ENCODE peak calls at places on chromosome 2, in ten cellular contexts. D is suprapubic skin, B is breast epithelium, U is lower leg skin, G is Calu3, S is foreskin keratinocyte, W is mammary epithelial cell, Y is endothelial cell, R is dorsolateral prefrontal cortex, K is thyroid gland. C is an unnamed sample.

GRCh38 chr2:20424300-20425290 is 22.3 kb upstream of the RHOB start:
- DNase-seq in D (peak), B (peak), U (peak), G (no peak), S (no peak), W (peak), Y (peak), R (no peak), K (no peak), C (peak)

GRCh38 chr2:168215813-168216212 is 31.6 kb downstream of the STK39 start:
- DNase-seq in D (no peak), B (no peak), U (no peak), G (no peak), S (no peak), W (no peak), Y (no peak), R (no peak), K (no peak), C (no peak)

GRCh38 chr2:71120195-71120594 is 9.8 kb downstream of the MCEE start:
- DNase-seq in D (no peak), B (no peak), U (no peak), G (no peak), S (no peak), W (no peak), Y (no peak), R (no peak), K (no peak), C (no peak)

GRCh38 chr2:239570971-239571520 is 170.2 kb upstream of the HDAC4 start:
- DNase-seq in D (no peak), B (no peak), U (no peak), G (no peak), S (no peak), W (no peak), Y (no peak), R (no peak), K (no peak), C (no peak)

GRCh38 chr2:18299423-18300212 is 260.8 kb downstream of the RDH14 start:
- DNase-seq in D (no peak), B (no peak), U (no peak), G (peak), S (peak), W (peak), Y (peak), R (no peak), K (no peak), C (no peak)

GRCh38 chr2:99881901-99882591 is 260.3 kb downstream of the AFF3 start:
- DNase-seq in D (no peak), B (no peak), U (no peak), G (no peak), S (peak), W (peak), Y (no peak), R (peak), K (peak), C (no peak)

GRCh38 chr2:71331581-71332412 is at the start of gene ZNF638:
- DNase-seq in D (peak), B (peak), U (peak), G (peak), S (peak), W (peak), Y (peak), R (peak), K (peak), C (peak)

GRCh38 chr2:33236457-33236856 is 240.0 kb upstream of the RASGRP3 start:
- DNase-seq in D (no peak), B (no peak), U (no peak), G (no peak), S (peak), W (peak), Y (no peak), R (no peak), K (no peak), C (no peak)

GRCh38 chr2:9003616-9004337 is at the start of gene MBOAT2:
- DNase-seq in D (peak), B (peak), U (peak), G (peak), S (peak), W (peak), Y (peak), R (peak), K (peak), C (peak)

GRCh38 chr2:138827426-138828054 is 47.4 kb upstream of the NXPH2 start:
- DNase-seq in D (no peak), B (no peak), U (no peak), G (peak), S (peak), W (peak), Y (peak), R (no peak), K (no peak), C (peak)

GRCh38 chr2:185142677-185143076 is 544.3 kb downstream of the ZNF804A start:
- DNase-seq in D (no peak), B (no peak), U (no peak), G (no peak), S (no peak), W (no peak), Y (no peak), R (no peak), K (no peak), C (no peak)

GRCh38 chr2:74690571-74690970 is 36.5 kb downstream of the SEMA4F start:
- DNase-seq in D (no peak), B (no peak), U (peak), G (peak), S (peak), W (peak), Y (peak), R (no peak), K (peak), C (peak)

GRCh38 chr2:139790807-139791206 is 1010.6 kb upstream of the NXPH2 start:
- DNase-seq in D (no peak), B (no peak), U (no peak), G (no peak), S (peak), W (peak), Y (no peak), R (no peak), K (no peak), C (peak)

GRCh38 chr2:110170102-110170501 is 34.7 kb downstream of the NPHP1 start:
- DNase-seq in D (no peak), B (no peak), U (no peak), G (no peak), S (no peak), W (no peak), Y (no peak), R (no peak), K (no peak), C (no peak)

GRCh38 chr2:34447097-34447496 is 848.0 kb upstream of the FAM98A start:
- DNase-seq in D (no peak), B (no peak), U (no peak), G (no peak), S (no peak), W (no peak), Y (no peak), R (no peak), K (no peak), C (no peak)

GRCh38 chr2:230754200-230754599 is 41.6 kb downstream of the CAB39 start:
- DNase-seq in D (no peak), B (no peak), U (no peak), G (no peak), S (no peak), W (no peak), Y (no peak), R (no peak), K (no peak), C (no peak)

GRCh38 chr2:85710687-85711577 is 16.8 kb downstream of the GNLY start:
- DNase-seq in D (peak), B (no peak), U (peak), G (no peak), S (no peak), W (no peak), Y (no peak), R (no peak), K (peak), C (no peak)

GRCh38 chr2:71306762-71307161 is 24.8 kb upstream of the ZNF638 start:
- DNase-seq in D (no peak), B (no peak), U (no peak), G (no peak), S (peak), W (peak), Y (no peak), R (no peak), K (no peak), C (no peak)

GRCh38 chr2:138121769-138122661 is 157.7 kb downstream of the HNMT start:
- DNase-seq in D (no peak), B (no peak), U (no peak), G (peak), S (peak), W (peak), Y (no peak), R (no peak), K (no peak), C (peak)

GRCh38 chr2:218027426-218028188 is 24.8 kb upstream of the TNS1 start:
- DNase-seq in D (peak), B (no peak), U (peak), G (no peak), S (no peak), W (no peak), Y (no peak), R (no peak), K (no peak), C (no peak)

GRCh38 chr2:222944552-222944951 is 83.7 kb downstream of the ACSL3 start:
- DNase-seq in D (no peak), B (no peak), U (no peak), G (no peak), S (no peak), W (no peak), Y (no peak), R (no peak), K (no peak), C (no peak)

GRCh38 chr2:125125902-125126301 is 1100.8 kb downstream of the CNTNAP5 start:
- DNase-seq in D (no peak), B (no peak), U (no peak), G (no peak), S (no peak), W (no peak), Y (no peak), R (no peak), K (no peak), C (no peak)

GRCh38 chr2:85135066-85135914 is 2.1 kb downstream of the TCF7L1 start:
- DNase-seq in D (no peak), B (no peak), U (no peak), G (no peak), S (no peak), W (no peak), Y (no peak), R (no peak), K (no peak), C (no peak)

GRCh38 chr2:9554841-9555337 is 741 bp downstream of the ADAM17 start:
- DNase-seq in D (no peak), B (peak), U (peak), G (peak), S (peak), W (peak), Y (peak), R (no peak), K (peak), C (peak)

GRCh38 chr2:234949762-234950434 is 1.9 kb upstream of the SH3BP4 start:
- DNase-seq in D (no peak), B (peak), U (no peak), G (no peak), S (peak), W (peak), Y (no peak), R (no peak), K (peak), C (no peak)

GRCh38 chr2:214607051-214607450 is 196.2 kb downstream of the VWC2L start:
- DNase-seq in D (no peak), B (no peak), U (no peak), G (no peak), S (peak), W (peak), Y (no peak), R (no peak), K (no peak), C (no peak)

GRCh38 chr2:9769171-9770005 is 73.9 kb upstream of the TAF1B start:
- DNase-seq in D (peak), B (peak), U (no peak), G (peak), S (no peak), W (peak), Y (no peak), R (peak), K (peak), C (peak)

GRCh38 chr2:133824869-133825268 is 256.6 kb upstream of the NCKAP5 start:
- DNase-seq in D (no peak), B (no peak), U (no peak), G (no peak), S (no peak), W (no peak), Y (no peak), R (no peak), K (no peak), C (no peak)

GRCh38 chr2:42979416-42979869 is 187.1 kb upstream of the HAAO start:
- DNase-seq in D (peak), B (no peak), U (no peak), G (peak), S (no peak), W (no peak), Y (no peak), R (no peak), K (no peak), C (no peak)

GRCh38 chr2:35973132-35973736 is 382.3 kb upstream of the CRIM1 start:
- DNase-seq in D (no peak), B (no peak), U (no peak), G (peak), S (peak), W (peak), Y (peak), R (no peak), K (no peak), C (peak)

GRCh38 chr2:144469788-144470187 is 50.1 kb downstream of the ZEB2 start:
- DNase-seq in D (no peak), B (no peak), U (no peak), G (no peak), S (no peak), W (no peak), Y (no peak), R (no peak), K (no peak), C (no peak)

GRCh38 chr2:186780701-186781316 is 68.2 kb downstream of the ZSWIM2 start:
- DNase-seq in D (no peak), B (no peak), U (no peak), G (peak), S (peak), W (peak), Y (no peak), R (no peak), K (no peak), C (peak)
- TF ChIP-seq CTCF in D (no peak), B (no peak), U (no peak), G (no peak), S (peak), W (peak), Y (no peak), R (no peak), K (no peak), C (peak)

GRCh38 chr2:174344716-174345472 is 10.1 kb downstream of the SP9 start:
- DNase-seq in D (no peak), B (no peak), U (no peak), G (no peak), S (peak), W (peak), Y (no peak), R (no peak), K (no peak), C (peak)

GRCh38 chr2:174353004-174353403 is 18.2 kb downstream of the SP9 start:
- DNase-seq in D (no peak), B (no peak), U (no peak), G (no peak), S (no peak), W (no peak), Y (no peak), R (no peak), K (no peak), C (no peak)

GRCh38 chr2:174350593-174351181 is 15.9 kb downstream of the SP9 start:
- DNase-seq in D (no peak), B (no peak), U (no peak), G (no peak), S (no peak), W (no peak), Y (no peak), R (no peak), K (no peak), C (no peak)

DNA sequence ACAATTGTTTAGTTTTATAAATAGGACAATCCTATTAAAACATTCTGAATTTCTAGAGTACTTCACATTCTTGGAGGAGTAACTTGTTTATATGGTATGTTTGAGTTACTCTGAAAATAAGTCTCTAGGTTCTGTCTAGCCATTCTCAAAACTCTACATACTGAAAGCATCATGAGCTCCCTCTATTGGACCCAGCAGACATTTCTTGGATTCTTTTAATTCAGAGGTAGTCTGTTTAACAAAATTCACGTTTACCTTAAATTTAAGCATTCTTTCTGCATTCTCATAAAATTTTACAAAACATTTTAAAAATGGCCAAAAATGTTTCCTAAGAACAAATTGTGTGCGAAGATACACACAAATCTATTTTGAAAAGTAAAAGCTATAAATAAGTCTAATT is 15.3 kb downstream of the SP9 start:
- DNase-seq in D (no peak), B (no peak), U (no peak), G (no peak), S (no peak), W (no peak), Y (no peak), R (no peak), K (no peak), C (peak)
- TF ChIP-seq CTCF in D (no peak), B (no peak), U (no peak), G (peak), S (peak), W (peak), Y (peak), R (peak), K (no peak), C (peak)

GRCh38 chr2:232368311-232368731 is 10.2 kb upstream of the ALPP start:
- DNase-seq in D (no peak), B (no peak), U (no peak), G (no peak), S (no peak), W (peak), Y (no peak), R (no peak), K (no peak), C (no peak)

GRCh38 chr2:232365621-232366321 is 12.8 kb upstream of the ALPP start:
- DNase-seq in D (no peak), B (no peak), U (no peak), G (peak), S (peak), W (peak), Y (peak), R (no peak), K (no peak), C (no peak)

GRCh38 chr2:232369126-232369955 is 9.2 kb upstream of the ALPP start:
- DNase-seq in D (peak), B (no peak), U (no peak), G (no peak), S (no peak), W (no peak), Y (no peak), R (no peak), K (no peak), C (no peak)

GRCh38 chr2:232367016-232367415 is 11.5 kb upstream of the ALPP start:
- DNase-seq in D (peak), B (no peak), U (no peak), G (no peak), S (no peak), W (no peak), Y (no peak), R (no peak), K (no peak), C (no peak)

DNA sequence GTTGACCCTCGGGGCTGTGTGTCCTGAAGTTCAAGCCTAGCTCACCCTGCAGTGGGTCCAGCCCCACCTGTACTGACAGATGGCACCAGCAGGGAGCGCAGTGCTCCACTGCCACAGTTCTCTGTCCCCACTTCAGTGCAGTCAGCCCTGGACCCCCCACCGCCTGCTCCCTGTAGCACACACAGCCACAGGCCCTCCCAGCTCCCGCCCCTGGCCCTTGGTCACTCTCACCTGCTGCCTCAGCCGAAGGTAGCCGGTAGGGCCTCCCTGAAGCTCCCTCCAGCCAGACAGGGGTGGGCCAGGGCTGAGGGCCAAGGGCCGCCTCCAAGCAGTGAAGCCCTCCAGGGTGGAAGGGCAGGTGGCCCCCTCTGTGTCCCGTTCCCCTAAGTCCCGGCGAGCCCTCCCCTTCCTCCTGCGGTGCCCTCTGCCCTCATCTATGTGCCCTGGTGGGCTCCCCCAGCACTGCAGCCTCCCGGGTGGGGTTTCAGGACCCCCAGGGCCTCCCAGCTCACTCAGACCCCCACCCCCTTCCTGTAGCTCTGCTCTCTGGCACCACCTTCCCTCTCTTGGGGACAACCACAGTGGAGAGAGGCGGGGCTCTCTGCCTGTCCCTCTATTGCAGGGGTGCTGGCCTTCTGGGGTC is 10.8 kb upstream of the ALPP start:
- DNase-seq in D (no peak), B (no peak), U (no peak), G (no peak), S (no peak), W (no peak), Y (peak), R (no peak), K (no peak), C (no peak)
- TF ChIP-seq CTCF in D (no peak), B (no peak), U (no peak), G (no peak), S (peak), W (peak), Y (peak), R (no peak), K (no peak), C (peak)

DNA sequence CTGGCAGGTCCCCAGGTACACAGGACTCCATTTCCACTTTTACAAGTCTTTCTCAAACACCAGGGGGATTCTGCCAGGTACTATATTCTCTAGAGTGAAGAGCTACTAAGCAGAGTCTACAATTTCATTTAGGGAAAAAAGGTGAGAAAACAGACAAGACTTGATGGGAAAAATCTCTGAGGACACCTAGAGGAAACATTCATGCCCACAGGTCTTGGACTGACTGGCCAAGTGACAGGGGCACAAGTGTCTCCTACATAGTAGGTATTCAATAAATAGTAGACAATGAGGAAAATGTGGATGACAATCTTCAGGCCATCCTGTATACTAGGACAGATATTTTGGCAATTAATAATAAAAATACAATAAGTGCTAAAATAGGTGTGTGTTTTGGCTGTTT is 228.6 kb downstream of the CLIP4 start:
- DNase-seq in D (no peak), B (no peak), U (no peak), G (no peak), S (no peak), W (no peak), Y (no peak), R (no peak), K (no peak), C (no peak)
- TF ChIP-seq CTCF in D (no peak), B (no peak), U (no peak), G (peak), S (peak), W (no peak), Y (no peak), R (no peak), K (no peak), C (no peak)

GRCh38 chr2:464562-465309 is 176.8 kb upstream of the ALKAL2 start:
- DNase-seq in D (no peak), B (no peak), U (no peak), G (no peak), S (no peak), W (no peak), Y (no peak), R (no peak), K (no peak), C (no peak)
- TF ChIP-seq CTCF in D (no peak), B (no peak), U (no peak), G (no peak), S (no peak), W (no peak), Y (no peak), R (no peak), K (no peak), C (no peak)

C was measured in GM13977.